ENCODE peak calls at places on chromosomes 1 and 21, in six cellular contexts. Z is lower leg skin, C is heart right ventricle, B is colonic mucosa, Y is AG04450, P is H1. L is an unnamed sample.

GRCh38 chr1:66693856-66694255 is 58.4 kb upstream of the DYNLT5 start:
- DNase-seq in Y (no peak), B (no peak), Z (no peak), P (no peak), C (no peak), L (no peak)

GRCh38 chr1:59272507-59272906 is 24.4 kb upstream of the FGGY start:
- DNase-seq in B (no peak), Z (no peak), Y (no peak), P (no peak), C (no peak), L (no peak)

GRCh38 chr1:220526294-220526693 is 1.6 kb upstream of the MARK1 start:
- DNase-seq in C (no peak), Z (no peak), Y (no peak), B (no peak), P (no peak), L (no peak)

GRCh38 chr1:204714861-204715511 is 29.4 kb upstream of the LRRN2 start:
- DNase-seq in Y (no peak), P (no peak), B (no peak), C (no peak), Z (no peak), L (no peak)

GRCh38 chr1:208047975-208048374 is 137.1 kb upstream of the CD34 start:
- DNase-seq in C (no peak), Z (peak), P (no peak), Y (no peak), B (peak), L (no peak)

GRCh38 chr1:232302376-232303049 is 327.4 kb downstream of the SIPA1L2 start:
- DNase-seq in P (no peak), C (no peak), Y (no peak), B (no peak), Z (no peak), L (no peak)

GRCh38 chr1:26203642-26204318 is 13.4 kb downstream of the CATSPER4 start:
- DNase-seq in C (no peak), Z (no peak), P (no peak), B (no peak), Y (no peak), L (no peak)

GRCh38 chr1:198902616-198903140 is 263.8 kb downstream of the PTPRC start:
- DNase-seq in C (no peak), Z (no peak), P (no peak), Y (no peak), B (no peak), L (no peak)

GRCh38 chr1:40090652-40091355 is 6.2 kb downstream of the PPT1 start:
- DNase-seq in P (no peak), C (no peak), B (no peak), Z (no peak), Y (no peak), L (no peak)

GRCh38 chr1:212218911-212219310 is 66.3 kb upstream of the PPP2R5A start:
- DNase-seq in C (no peak), Y (peak), Z (no peak), B (no peak), P (no peak), L (no peak)

GRCh38 chr1:59258412-59259032 is 38.4 kb upstream of the FGGY start:
- DNase-seq in Y (no peak), C (no peak), P (no peak), Z (no peak), B (no peak), L (no peak)

GRCh38 chr21:44710756-44711326 is 531 bp downstream of the TSPEAR start:
- DNase-seq in Z (no peak), P (no peak), C (no peak), Y (no peak), B (no peak), L (no peak)

GRCh38 chr1:208010070-208010469 is 99.1 kb upstream of the CD34 start:
- DNase-seq in Z (no peak), C (no peak), Y (no peak), P (no peak), B (no peak), L (no peak)

GRCh38 chr1:207823880-207824566 is 72.2 kb downstream of the CD46 start:
- DNase-seq in P (peak), Y (peak), C (peak), B (peak), Z (peak), L (peak)

GRCh38 chr1:17881761-17882160 is 126.6 kb downstream of the ACTL8 start:
- DNase-seq in C (no peak), Y (no peak), B (no peak), Z (no peak), P (no peak), L (no peak)

GRCh38 chr1:113812661-113813135 is 422 bp upstream of the RSBN1 start:
- DNase-seq in P (no peak), Y (no peak), B (no peak), C (peak), Z (no peak), L (no peak)

GRCh38 chr1:112618114-112618720 is 724 bp downstream of the ST7L start:
- DNase-seq in P (no peak), Y (no peak), C (no peak), B (no peak), Z (no peak), L (no peak)

GRCh38 chr1:41891403-41891896 is 27.3 kb downstream of the HIVEP3 start:
- DNase-seq in P (no peak), Y (no peak), B (peak), Z (no peak), C (no peak), L (no peak)

GRCh38 chr1:228378453-228379164 is 28.0 kb downstream of the TRIM11 start:
- DNase-seq in Z (peak), Y (peak), B (peak), C (peak), P (peak), L (peak)

GRCh38 chr1:8739377-8739776 is 78.1 kb downstream of the RERE start:
- DNase-seq in B (no peak), P (no peak), C (no peak), Y (no peak), Z (no peak), L (no peak)

GRCh38 chr1:109815809-109816791 is 52.4 kb upstream of the EPS8L3 start:
- DNase-seq in Y (no peak), Z (no peak), C (no peak), B (no peak), P (no peak), L (no peak)

GRCh38 chr1:207808911-207809555 is 57.2 kb downstream of the CD46 start:
- DNase-seq in P (no peak), Z (no peak), C (no peak), B (no peak), Y (no peak), L (no peak)

GRCh38 chr1:58933599-58933926 is 149.7 kb upstream of the JUN start:
- DNase-seq in Z (no peak), C (no peak), P (no peak), Y (no peak), B (no peak), L (peak)

GRCh38 chr21:32304998-32305397 is 6.3 kb downstream of the MRAP start:
- DNase-seq in P (no peak), B (peak), Z (no peak), C (no peak), Y (no peak), L (no peak)

GRCh38 chr1:150621497-150622113 is 7.8 kb downstream of the ENSA start:
- DNase-seq in C (peak), Z (no peak), P (no peak), Y (no peak), B (peak), L (no peak)

GRCh38 chr1:103108525-103109150 is 316 bp upstream of the COL11A1 start:
- DNase-seq in B (no peak), Z (no peak), Y (no peak), C (no peak), P (peak), L (no peak)

GRCh38 chr1:103109291-103109920 is 1.1 kb upstream of the COL11A1 start:
- DNase-seq in P (no peak), Y (no peak), Z (no peak), B (no peak), C (no peak), L (no peak)

GRCh38 chr1:103110701-103111100 is 2.4 kb upstream of the COL11A1 start:
- DNase-seq in Y (no peak), C (no peak), Z (no peak), P (no peak), B (no peak), L (no peak)

GRCh38 chr1:103107696-103108524 is at the start of gene COL11A1:
- DNase-seq in Y (no peak), P (no peak), Z (no peak), B (no peak), C (no peak), L (no peak)

GRCh38 chr1:103106426-103107321 is 1.6 kb downstream of the COL11A1 start:
- DNase-seq in P (no peak), Z (no peak), Y (no peak), C (no peak), B (no peak), L (peak)
- H3K4me3 ChIP-seq in P (peak), Z (no peak), Y (peak), C (no peak), B (peak), L (no peak)

DNA sequence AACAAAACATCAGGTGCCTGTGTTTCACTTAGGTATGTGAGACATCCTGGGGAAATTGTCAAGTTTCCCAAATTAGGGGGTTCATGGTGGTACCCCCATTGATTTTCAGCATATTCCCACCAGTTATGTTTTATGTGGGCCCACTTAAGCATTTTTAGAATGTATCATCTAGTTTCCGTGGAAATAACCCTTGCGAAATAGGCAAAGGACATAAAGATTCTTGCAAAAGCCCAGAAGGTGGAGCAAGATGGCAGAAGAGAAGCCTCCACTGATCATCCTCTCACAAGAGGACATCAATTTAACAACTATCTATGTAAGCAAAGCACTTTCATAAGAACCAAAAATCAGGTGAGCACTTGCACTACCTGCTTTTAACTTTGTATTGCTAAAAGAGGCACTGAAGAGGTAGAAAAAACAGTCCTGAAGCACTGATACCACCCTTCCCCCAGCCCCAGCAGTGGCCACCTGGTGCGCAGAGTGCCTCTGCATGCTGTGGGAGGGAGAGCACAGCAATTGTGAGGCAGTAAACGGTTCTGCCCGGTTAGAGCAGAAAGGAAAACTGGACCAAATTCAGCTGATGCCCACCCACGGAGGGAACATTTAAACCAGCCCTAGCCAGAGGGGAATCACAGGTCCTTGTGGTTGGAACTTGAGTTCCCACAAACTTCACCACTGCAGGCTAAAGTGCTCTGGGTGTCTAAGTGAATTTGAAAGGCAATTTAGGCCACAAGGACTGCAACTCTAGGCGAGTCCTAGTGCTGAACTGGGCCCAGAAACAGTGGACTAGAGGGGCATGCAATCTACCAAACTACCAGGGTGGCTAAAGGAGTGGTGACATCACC is 23.2 kb downstream of the MCOLN2 start:
- DNase-seq in Y (no peak), C (no peak), B (no peak), P (no peak), Z (no peak), L (no peak)
- H3K4me3 ChIP-seq in Y (no peak), C (no peak), B (no peak), P (no peak), Z (no peak), L (no peak)

GRCh38 chr1:201944639-201945038 is 1.7 kb downstream of the LMOD1 start:
- DNase-seq in Z (no peak), Y (no peak), P (no peak), C (no peak), B (no peak), L (no peak)

GRCh38 chr1:201945863-201946223 is 505 bp downstream of the LMOD1 start:
- DNase-seq in C (no peak), Z (no peak), Y (no peak), B (no peak), P (no peak), L (no peak)

GRCh38 chr1:201947697-201948008 is 1.3 kb upstream of the LMOD1 start:
- DNase-seq in Y (no peak), Z (no peak), B (no peak), C (no peak), P (no peak), L (no peak)

GRCh38 chr1:201945157-201945556 is 1.2 kb downstream of the LMOD1 start:
- DNase-seq in P (no peak), Y (no peak), B (no peak), C (no peak), Z (no peak), L (no peak)

DNA sequence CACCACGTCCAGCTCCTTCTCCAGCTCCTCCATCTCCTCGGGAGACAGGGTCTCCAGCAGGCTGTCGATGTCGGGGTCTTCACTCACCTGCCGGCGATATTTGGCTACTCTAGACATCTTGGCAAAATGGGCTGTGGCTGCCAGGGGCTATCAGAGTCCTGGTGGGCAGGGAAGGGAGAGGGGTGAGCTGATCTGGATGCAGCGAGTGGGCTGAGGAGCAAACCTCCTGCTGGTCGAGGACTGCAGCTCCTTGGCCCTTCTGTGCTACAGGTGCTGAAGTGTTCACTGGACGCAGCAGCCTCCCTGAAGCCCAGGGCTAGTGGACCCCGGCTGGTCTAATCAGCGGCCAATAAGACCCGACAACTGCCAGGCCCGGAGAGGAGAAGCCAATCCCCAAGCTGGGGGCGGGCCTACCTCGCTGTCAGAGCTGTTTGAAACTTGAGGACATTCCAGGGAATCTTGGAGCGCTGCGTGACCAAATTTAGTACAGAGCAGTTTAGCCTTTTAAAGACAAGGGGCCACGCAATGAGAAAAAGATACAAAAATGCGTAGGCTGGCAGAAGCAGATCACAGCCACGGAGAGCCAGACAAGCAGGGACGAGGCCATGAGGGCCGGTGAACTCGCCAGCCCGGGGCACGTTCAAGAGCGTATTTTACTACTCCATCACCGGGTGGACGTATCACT is at the start of gene LMOD1:
- DNase-seq in Z (peak), P (peak), C (peak), Y (peak), B (peak), L (peak)
- H3K4me3 ChIP-seq in Z (peak), P (peak), C (peak), Y (peak), B (peak), L (no peak)

GRCh38 chr1:156124557-156125483 is 10.3 kb downstream of the LMNA start:
- DNase-seq in B (peak), Y (no peak), C (no peak), P (no peak), Z (peak), L (peak)
- H3K4me3 ChIP-seq in B (no peak), Y (no peak), C (no peak), P (no peak), Z (no peak), L (peak)

GRCh38 chr21:43277481-43278351 is 108.9 kb downstream of the CRYAA start:
- DNase-seq in Y (no peak), Z (no peak), B (no peak), C (peak), P (no peak), L (no peak)

GRCh38 chr21:43278359-43278758 is 109.6 kb downstream of the CRYAA start:
- DNase-seq in P (no peak), Z (no peak), C (no peak), Y (no peak), B (no peak), L (peak)

GRCh38 chr21:43280949-43281633 is 112.3 kb downstream of the CRYAA start:
- DNase-seq in Y (no peak), Z (no peak), C (no peak), P (no peak), B (no peak), L (no peak)

GRCh38 chr21:43278766-43279577 is 110.2 kb downstream of the CRYAA start:
- DNase-seq in Z (no peak), B (no peak), P (no peak), Y (no peak), C (no peak), L (no peak)

GRCh38 chr21:43279578-43279894 is 110.7 kb downstream of the CRYAA start:
- DNase-seq in C (no peak), Y (no peak), P (no peak), B (no peak), Z (no peak), L (no peak)
- H3K4me3 ChIP-seq in C (no peak), Y (no peak), P (no peak), B (no peak), Z (no peak), L (no peak)